ENCODE peak calls at places on chromosomes 4 and X, in nine cellular contexts. H is brain pericyte; F is germinal center; G is OCI-M1; V is K562; D is activated CD4-positive, alpha-beta T cell treated with anti-CD3 and anti-CD28 coated beads, Interleukin-2, amount 10 ng/mL, durations not matched to agents 7 days and 5 days; O is stimulated activated naive CD8-positive, alpha-beta T cell treated with anti-CD3 and anti-CD28 coated beads, Interleukin-15, amount 100 ng/mL, for 72 hours; P is AG04449; C is substantia nigra. Y is an unnamed sample.

GRCh38 chr4:187118731-187119130 is 395.1 kb upstream of the FAT1 start:
- DNase-seq in H (no peak), F (no peak), G (no peak), V (no peak), D (no peak), O (no peak), P (no peak), C (no peak), Y (no peak)

GRCh38 chr4:85058551-85058950 is 92.1 kb upstream of the WDFY3 start:
- DNase-seq in H (no peak), F (no peak), G (no peak), V (no peak), D (no peak), O (no peak), P (no peak), C (no peak), Y (no peak)

GRCh38 chr4:14092741-14093140 is 465.2 kb upstream of the BOD1L1 start:
- DNase-seq in H (no peak), F (no peak), G (no peak), V (no peak), D (no peak), O (no peak), P (no peak), C (no peak), Y (no peak)

GRCh38 chr4:2449051-2449450 is 19.9 kb upstream of the RNF4 start:
- DNase-seq in H (no peak), F (no peak), G (no peak), V (no peak), D (no peak), O (no peak), P (no peak), C (no peak), Y (no peak)

GRCh38 chr4:168019019-168019651 is 73.2 kb upstream of the ANXA10 start:
- DNase-seq in H (no peak), F (no peak), G (no peak), V (no peak), D (no peak), O (no peak), P (peak; percentile 59), C (no peak), Y (no peak)

GRCh38 chr4:128220286-128221235 is 67.1 kb downstream of the PGRMC2 start:
- DNase-seq in H (no peak), F (peak; percentile 5), G (peak; percentile 58), V (peak; percentile 22), D (no peak), O (no peak), P (no peak), C (no peak), Y (no peak)

GRCh38 chr4:38166768-38167167 is 206.6 kb downstream of the PTTG2 start:
- DNase-seq in H (no peak), F (no peak), G (no peak), V (no peak), D (no peak), O (no peak), P (no peak), C (no peak), Y (no peak)

GRCh38 chrX:115892056-115892708 is 278.4 kb upstream of the AGTR2 start:
- DNase-seq in H (no peak), F (no peak), G (no peak), V (no peak), D (no peak), O (no peak), P (no peak), C (peak; percentile 23), Y (no peak)

GRCh38 chrX:7941390-7942042 is 14.3 kb upstream of the PNPLA4 start:
- DNase-seq in H (no peak), F (no peak), G (peak; percentile 25), V (no peak), D (no peak), O (no peak), P (no peak), C (no peak), Y (peak; percentile 21)

GRCh38 chrX:155632424-155633100 is 19.8 kb upstream of the TMLHE start:
- DNase-seq in H (no peak), F (no peak), G (peak; percentile 89), V (no peak), D (peak; percentile 18), O (peak; percentile 9), P (no peak), C (no peak), Y (peak; percentile 35)

GRCh38 chr4:55435136-55435535 is 39.4 kb downstream of the TMEM165 start:
- DNase-seq in H (no peak), F (no peak), G (no peak), V (no peak), D (peak; percentile 22), O (peak; percentile 51), P (no peak), C (no peak), Y (no peak)

GRCh38 chr4:38951598-38951997 is 80.6 kb downstream of the TMEM156 start:
- DNase-seq in H (no peak), F (no peak), G (no peak), V (no peak), D (no peak), O (no peak), P (no peak), C (no peak), Y (no peak)

GRCh38 chr4:135277116-135277979 is 1075.8 kb upstream of the PABPC4L start:
- DNase-seq in H (no peak), F (no peak), G (no peak), V (no peak), D (no peak), O (no peak), P (peak; percentile 12), C (no peak), Y (no peak)

GRCh38 chrX:39516399-39516798 is 581.4 kb downstream of the BCOR start:
- DNase-seq in H (no peak), F (no peak), G (no peak), V (no peak), D (no peak), O (no peak), P (no peak), C (no peak), Y (no peak)

GRCh38 chr4:137283737-137284136 is 248.6 kb downstream of the PCDH18 start:
- DNase-seq in H (no peak), F (no peak), G (peak; percentile 38), V (no peak), D (no peak), O (no peak), P (no peak), C (no peak), Y (no peak)

Y was measured in DND-41.